ENCODE peak calls at places on chromosomes 12 and 14, in five cellular contexts. Q is A172, E is HT-29, D is thoracic aorta, U is WTC11. Y is an unnamed sample.

GRCh38 chr14:73741876-73742519 is 27.8 kb upstream of the PNMA1 start:
- DNase-seq in Q (no peak), D (no peak), U (no peak), E (no peak), Y (no peak)

GRCh38 chr12:57224973-57225679 is 4.4 kb upstream of the SHMT2 start:
- DNase-seq in D (no peak), U (peak; percentile 89), E (no peak), Q (no peak), Y (peak; percentile 63)

GRCh38 chr12:82019533-82019932 is 260.4 kb upstream of the PPFIA2 start:
- DNase-seq in D (no peak), U (no peak), Q (peak; percentile 6), E (peak; percentile 39), Y (no peak)

GRCh38 chr14:88937706-88938105 is 113.3 kb downstream of the TTC8 start:
- DNase-seq in Q (no peak), D (no peak), E (no peak), U (no peak), Y (no peak)

GRCh38 chr12:114013601-114014345 is 47.6 kb upstream of the RBM19 start:
- DNase-seq in Q (peak; percentile 42), D (no peak), U (peak; percentile 52), E (peak; percentile 28), Y (peak; percentile 18)

GRCh38 chr14:94375552-94376107 is 12.8 kb downstream of the SERPINA1 start:
- DNase-seq in Q (no peak), U (no peak), E (no peak), D (no peak), Y (no peak)

GRCh38 chr12:116594325-116595038 is 35.3 kb downstream of the MAP1LC3B2 start:
- DNase-seq in Q (no peak), U (no peak), E (no peak), D (no peak), Y (no peak)

GRCh38 chr14:105944632-105945610 is 418.5 kb downstream of the TMEM121 start:
- DNase-seq in E (peak; percentile 66), Q (peak; percentile 41), U (no peak), D (no peak), Y (peak; percentile 85)

GRCh38 chr14:61573748-61574513 is 121.4 kb upstream of the HIF1A start:
- DNase-seq in D (no peak), Q (no peak), E (no peak), U (no peak), Y (no peak)

Y was measured in Calu3.